ENCODE peak calls at places on chromosomes 3 and 15, in six cellular contexts. E, U, V, H, S and M are unnamed samples.

GRCh38 chr3:128483657-128484403 is 9.2 kb downstream of the GATA2 start:
- DNase-seq in E (no peak), U (no peak), H (no peak), S (no peak), V (no peak), M (no peak)

GRCh38 chr3:82942041-82942440 is 1180.6 kb upstream of the GBE1 start:
- DNase-seq in V (no peak), U (no peak), E (no peak), H (no peak), S (no peak), M (no peak)

GRCh38 chr3:126266291-126266840 is 86.0 kb upstream of the ALDH1L1 start:
- DNase-seq in U (no peak), E (no peak), H (peak), S (peak), V (peak), M (peak)

GRCh38 chr3:184757010-184757651 is 45.3 kb upstream of the MAGEF1 start:
- DNase-seq in U (no peak), S (no peak), V (peak), E (no peak), H (peak), M (no peak)

GRCh38 chr15:77409259-77410156 is 10.4 kb downstream of the PEAK1 start:
- DNase-seq in S (no peak), V (no peak), E (no peak), U (no peak), H (no peak), M (no peak)

GRCh38 chr15:70361106-70361505 is 263.4 kb upstream of the TLE3 start:
- DNase-seq in E (no peak), H (no peak), S (peak), V (no peak), U (no peak), M (no peak)

GRCh38 chr15:40500584-40501330 is 30.0 kb downstream of the CHST14 start:
- DNase-seq in S (no peak), V (no peak), U (no peak), H (no peak), E (no peak), M (no peak)

GRCh38 chr3:135908225-135908624 is 57.3 kb upstream of the PPP2R3A start:
- DNase-seq in S (peak), H (no peak), V (no peak), U (no peak), E (peak), M (peak)

GRCh38 chr3:192566706-192567290 is 160.5 kb downstream of the FGF12 start:
- DNase-seq in U (peak), S (peak), V (peak), E (peak), H (peak), M (peak)

GRCh38 chr3:155391104-155391503 is 97.6 kb upstream of the STRIT1 start:
- DNase-seq in S (no peak), U (no peak), V (no peak), H (no peak), E (no peak), M (no peak)

GRCh38 chr3:173893066-173893465 is 495.5 kb downstream of the NLGN1 start:
- DNase-seq in V (no peak), U (no peak), E (no peak), H (no peak), S (no peak), M (no peak)

GRCh38 chr3:134313839-134314587 is 60.2 kb downstream of the AMOTL2 start:
- DNase-seq in S (no peak), H (no peak), V (no peak), E (no peak), U (peak), M (no peak)

GRCh38 chr3:133987136-133987535 is 42.6 kb downstream of the SLCO2A1 start:
- DNase-seq in E (no peak), V (no peak), S (no peak), H (no peak), U (no peak), M (no peak)

GRCh38 chr3:112651076-112651475 is 10.1 kb upstream of the CCDC80 start:
- DNase-seq in V (no peak), H (no peak), S (no peak), E (no peak), U (no peak), M (no peak)

GRCh38 chr3:121757812-121758545 is 8.4 kb upstream of the GOLGB1 start:
- DNase-seq in V (no peak), H (no peak), U (no peak), E (no peak), S (no peak), M (no peak)

GRCh38 chr3:34212671-34213070 is 414.2 kb downstream of the PDCD6IP start:
- DNase-seq in V (no peak), E (no peak), U (no peak), H (no peak), S (peak), M (peak)

GRCh38 chr3:174440350-174440716 is 418.8 kb upstream of the NAALADL2 start:
- DNase-seq in U (no peak), V (peak), S (no peak), H (peak), E (no peak), M (peak)

GRCh38 chr3:193743702-193744047 is 150.7 kb downstream of the OPA1 start:
- DNase-seq in U (no peak), V (no peak), H (no peak), S (no peak), E (no peak), M (no peak)

GRCh38 chr3:128482857-128483656 is 9.9 kb downstream of the GATA2 start:
- DNase-seq in V (no peak), S (no peak), U (no peak), E (no peak), H (no peak), M (no peak)

GRCh38 chr15:57485869-57486268 is 105.8 kb upstream of the MYZAP start:
- DNase-seq in U (peak), V (no peak), E (peak), S (no peak), H (no peak), M (no peak)

GRCh38 chr15:35279811-35280210 is 194.7 kb upstream of the NANOGP8 start:
- DNase-seq in H (no peak), S (no peak), E (no peak), U (no peak), V (no peak), M (no peak)

GRCh38 chr3:197484204-197484901 is 71.4 kb downstream of the BDH1 start:
- DNase-seq in U (no peak), E (no peak), S (no peak), V (no peak), H (no peak), M (no peak)

GRCh38 chr3:113614402-113614801 is 82.0 kb downstream of the USF3 start:
- DNase-seq in H (no peak), V (peak), U (no peak), S (peak), E (no peak), M (no peak)

GRCh38 chr3:42476225-42477160 is 25.9 kb upstream of the VIPR1 start:
- DNase-seq in U (no peak), S (peak), H (peak), V (no peak), E (no peak), M (peak)

GRCh38 chr15:90553248-90553745 is 23.6 kb downstream of the CRTC3 start:
- DNase-seq in E (no peak), V (no peak), S (no peak), H (no peak), U (no peak), M (no peak)

GRCh38 chr3:179463299-179463698 is 12.0 kb upstream of the GNB4 start:
- DNase-seq in U (no peak), E (no peak), V (no peak), H (no peak), S (no peak), M (no peak)

GRCh38 chr3:195895078-195895899 is 13.1 kb downstream of the TNK2 start:
- DNase-seq in U (peak), S (peak), E (peak), H (peak), V (peak), M (no peak)

GRCh38 chr15:70748281-70748747 is 15.0 kb downstream of the UACA start:
- DNase-seq in E (no peak), H (no peak), U (no peak), V (peak), S (peak), M (peak)

GRCh38 chr3:21543380-21544075 is 207.5 kb downstream of the ZNF385D start:
- DNase-seq in H (no peak), V (no peak), U (no peak), S (no peak), E (no peak), M (no peak)

GRCh38 chr3:187101184-187102072 is 37.9 kb downstream of the RPL39L start:
- DNase-seq in S (peak), U (peak), V (peak), H (peak), E (no peak), M (no peak)
- TF ChIP-seq POLR2AphosphoS5 in S (peak), U (no peak), V (peak), H (peak), E (no peak), M (peak)

DNA sequence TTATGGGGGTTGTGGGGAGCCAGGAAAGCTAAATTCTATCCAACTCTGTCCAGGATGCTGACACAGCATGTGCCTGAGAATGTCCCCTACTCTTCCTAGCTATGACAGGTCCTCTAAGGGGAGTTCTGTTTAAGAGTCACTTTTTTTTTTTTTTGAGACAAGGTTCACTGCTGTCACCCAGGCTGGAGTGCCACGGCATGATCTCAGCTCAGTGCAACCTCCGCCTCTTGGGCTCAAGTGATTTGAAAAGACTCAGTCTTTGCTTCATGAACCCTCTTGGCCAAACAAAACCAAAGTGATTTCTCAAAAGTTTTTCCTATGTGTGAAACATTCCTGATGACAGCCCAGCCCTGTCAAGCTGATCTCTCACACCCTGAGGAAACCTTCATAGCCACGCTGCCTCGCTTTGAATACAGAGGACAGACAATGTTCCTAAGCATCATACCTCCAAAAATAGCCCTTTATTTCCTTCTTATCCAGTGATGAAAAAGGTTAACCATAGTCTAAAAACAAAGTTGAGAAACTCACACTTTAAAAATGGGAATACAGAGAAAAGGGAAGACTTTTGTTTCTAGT is 105.5 kb upstream of the PROK2 start:
- DNase-seq in U (no peak), E (no peak), S (no peak), H (no peak), V (no peak), M (no peak)
- TF ChIP-seq CTCF in U (no peak), E (no peak), S (no peak), H (no peak), V (no peak), M (no peak)

DNA sequence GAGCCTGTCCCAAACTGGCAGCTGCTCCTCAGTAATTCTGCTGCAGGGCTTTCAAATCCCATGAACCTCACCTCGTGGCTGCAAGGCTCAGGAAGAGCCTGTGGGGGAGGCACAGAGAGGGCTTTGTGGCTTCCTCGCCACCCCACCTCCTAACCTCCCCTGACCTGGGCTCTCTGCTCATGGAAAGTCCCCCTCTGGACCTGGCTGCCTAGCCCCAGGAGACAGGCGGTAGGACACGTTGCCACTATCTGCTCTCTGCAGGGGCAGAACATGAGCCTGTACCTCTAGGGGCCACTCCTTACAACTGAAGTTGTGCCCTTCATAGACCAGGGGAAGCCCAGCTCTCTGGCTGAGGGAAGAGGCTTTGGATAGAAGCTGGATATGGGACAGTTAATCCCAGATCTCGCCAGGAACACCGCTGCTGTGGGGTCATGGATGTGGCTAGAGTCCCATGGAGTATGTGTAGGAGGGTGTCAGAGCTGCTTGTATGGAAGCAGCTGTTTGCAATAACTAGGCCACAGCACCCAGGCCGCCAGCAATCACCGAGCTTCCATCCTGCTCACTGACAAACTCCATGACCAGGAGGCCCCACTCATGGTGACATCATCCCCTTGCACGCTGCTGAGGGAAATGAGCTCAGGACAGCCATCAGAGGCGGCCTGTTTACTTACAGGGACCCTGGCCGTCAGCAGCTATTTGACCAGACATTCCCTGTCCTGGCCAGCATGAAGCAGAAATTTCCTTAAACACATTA is 34.0 kb upstream of the CILP start:
- DNase-seq in V (peak), S (peak), E (no peak), U (peak), H (peak), M (no peak)
- H3K27ac ChIP-seq in V (peak), S (peak), E (no peak), U (peak), H (peak), M (no peak)

DNA sequence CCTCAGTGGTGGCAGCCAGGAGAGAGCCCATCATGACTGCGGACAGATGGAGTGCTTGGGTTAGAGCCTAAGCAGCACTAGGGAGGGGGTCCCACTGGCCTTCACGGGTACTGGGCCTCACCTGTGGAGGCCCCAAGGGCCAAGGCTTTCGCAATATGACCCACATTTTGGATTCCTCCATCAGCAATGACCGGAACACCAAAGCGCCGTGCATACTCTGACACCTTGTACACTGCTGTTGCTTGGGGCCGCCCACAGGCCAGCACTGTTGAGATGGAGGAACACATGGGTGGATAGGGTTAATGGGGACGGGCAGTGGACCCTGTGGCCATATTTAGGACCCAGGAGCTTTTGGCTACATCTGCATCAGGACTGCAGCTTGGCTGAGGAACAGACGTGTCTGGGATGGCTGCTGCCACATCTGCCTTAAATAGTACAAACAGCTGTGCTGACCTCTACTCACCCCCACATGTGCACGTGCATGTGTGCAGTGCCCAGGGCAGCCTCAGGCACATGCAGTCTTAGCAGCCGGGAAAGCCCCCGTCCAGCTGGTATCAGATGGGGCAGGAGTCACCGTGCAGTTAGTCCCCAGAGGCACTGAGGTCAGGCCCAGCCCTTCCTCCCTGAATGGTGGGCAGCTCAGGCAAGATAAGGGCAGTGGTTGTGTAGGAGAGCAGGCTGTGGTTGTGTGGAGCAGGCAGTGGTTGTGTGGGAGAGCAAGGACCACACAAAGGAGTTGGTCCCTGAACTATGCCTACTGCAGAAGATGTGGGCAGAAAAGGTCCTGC is 3.3 kb downstream of the NDUFAF3 start:
- DNase-seq in V (no peak), E (no peak), U (no peak), S (no peak), H (no peak), M (no peak)
- TF ChIP-seq POLR2AphosphoS5 in V (no peak), E (peak), U (peak), S (no peak), H (no peak), M (no peak)

DNA sequence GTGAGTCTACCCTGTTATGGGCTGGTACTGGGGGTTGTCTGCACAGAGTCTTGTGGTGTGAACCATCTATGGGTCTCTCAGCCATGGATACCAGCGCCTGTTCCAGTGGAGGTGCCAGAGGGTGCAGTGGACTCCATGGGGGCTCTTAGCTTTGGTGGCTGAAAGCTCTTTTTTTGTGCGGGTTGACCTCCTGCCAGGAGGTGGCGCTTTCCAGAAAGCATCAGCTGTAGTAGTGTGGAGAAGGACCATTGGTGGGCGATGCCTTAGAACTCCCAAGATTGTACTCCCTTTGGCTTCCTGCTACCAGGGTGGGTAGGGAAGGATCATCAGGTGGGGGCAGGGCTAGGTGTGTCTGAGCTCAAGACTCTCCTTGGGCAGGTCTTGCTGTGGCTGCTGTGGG is 602.6 kb downstream of the RSL24D1 start:
- DNase-seq in S (no peak), U (no peak), V (no peak), E (no peak), H (no peak), M (no peak)
- TF ChIP-seq CTCF in S (no peak), U (peak), V (no peak), E (no peak), H (no peak), M (no peak)

DNA sequence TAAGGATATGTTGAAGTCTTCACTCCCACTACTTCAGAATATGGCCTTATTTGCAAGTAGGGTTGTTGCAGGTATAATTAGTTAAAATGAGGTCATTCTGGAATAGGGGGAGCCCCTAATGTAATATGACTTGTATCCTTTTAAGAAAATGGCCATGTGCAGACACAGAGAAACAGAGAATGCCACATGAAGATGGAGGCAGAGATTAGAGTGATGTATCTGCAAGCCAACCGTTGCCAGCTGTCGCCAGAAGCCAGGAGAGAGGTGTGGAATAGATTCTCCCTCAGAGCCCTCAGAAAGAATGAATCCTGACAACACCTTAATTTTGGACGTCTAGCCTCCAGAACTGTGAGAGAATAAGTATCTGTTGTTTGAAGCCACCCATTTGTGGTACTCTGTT is 11.3 kb upstream of the TRANK1 start:
- DNase-seq in H (no peak), E (no peak), S (no peak), V (no peak), U (no peak), M (no peak)
- H3K27ac ChIP-seq in H (no peak), E (no peak), S (no peak), V (no peak), U (no peak), M (no peak)

DNA sequence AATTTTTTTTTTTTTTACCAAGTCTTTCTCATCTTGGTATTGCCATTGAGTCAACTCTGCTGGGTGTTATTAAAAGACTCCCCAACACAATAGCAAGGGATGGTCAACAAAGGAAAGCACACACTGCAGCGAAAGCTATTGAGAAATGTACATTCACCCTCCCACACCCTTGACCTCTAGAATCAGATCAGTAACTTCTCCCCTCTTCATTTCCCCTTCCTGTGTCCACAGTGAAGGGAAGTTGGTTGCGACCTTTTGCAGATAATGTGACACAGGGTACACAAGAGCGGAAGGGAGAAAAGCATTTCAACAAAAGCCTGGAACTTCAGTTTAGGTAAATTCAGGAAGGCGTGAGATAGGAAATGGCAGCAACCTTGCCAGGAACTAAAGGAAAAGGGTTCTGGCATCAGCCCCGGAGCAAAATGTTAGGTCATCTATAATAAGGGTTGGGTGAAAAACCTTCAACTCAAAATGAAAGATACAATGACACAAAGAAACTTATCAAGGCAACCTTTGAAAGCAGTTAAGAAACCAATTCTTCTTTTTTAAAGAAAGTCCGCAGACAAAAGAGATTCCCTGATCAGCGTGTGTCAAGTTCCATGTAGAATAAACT is 899.8 kb downstream of the MCTP2 start:
- DNase-seq in S (no peak), V (no peak), E (no peak), H (no peak), U (no peak), M (no peak)
- TF ChIP-seq POLR2AphosphoS5 in S (peak), V (no peak), E (no peak), H (no peak), U (no peak), M (no peak)